ENCODE peak calls at places on chromosomes 12 and 14, in four cellular contexts. B is globus pallidus, W is substantia nigra, O is aorta. N is an unnamed sample.
A peak's percentile ranks its signal among the peaks of the same experiment; 100 is the strongest.

GRCh38 chr12:67928621-67929369 is 60.5 kb upstream of the IFNG-AS1 start:
- DNase-seq in B (no peak), W (no peak), O (no peak), N (no peak)

GRCh38 chr14:58027904-58028303 is 124.1 kb downstream of the ARMH4 start:
- DNase-seq in B (no peak), W (no peak), O (no peak), N (no peak)

GRCh38 chr14:101761881-101762529 is 496 bp downstream of the PPP2R5C start:
- DNase-seq in B (peak; percentile 30), W (no peak), O (peak; percentile 60), N (no peak)

GRCh38 chr12:48775991-48776649 is 12.8 kb downstream of the ADCY6 start:
- DNase-seq in B (no peak), W (no peak), O (no peak), N (no peak)

GRCh38 chr14:94977016-94977415 is 180.3 kb downstream of the DICER1 start:
- DNase-seq in B (no peak), W (no peak), O (no peak), N (no peak)

GRCh38 chr12:111057726-111058125 is 137.3 kb upstream of the MYL2 start:
- DNase-seq in B (no peak), W (no peak), O (no peak), N (no peak)

GRCh38 chr12:105355752-105356151 is 25.3 kb downstream of the C12orf75 start:
- DNase-seq in B (no peak), W (no peak), O (no peak), N (no peak)

GRCh38 chr12:6250343-6250742 is 50.1 kb downstream of the CD9 start:
- DNase-seq in B (no peak), W (no peak), O (peak; percentile 47), N (no peak)

GRCh38 chr14:69636051-69636639 is 24.7 kb downstream of the SUSD6 start:
- DNase-seq in B (no peak), W (no peak), O (no peak), N (peak; percentile 59)

GRCh38 chr14:43579743-43580142 is 927.3 kb downstream of the FSCB start:
- DNase-seq in B (no peak), W (no peak), O (no peak), N (no peak)

GRCh38 chr12:84201976-84202375 is 710.6 kb downstream of the SLC6A15 start:
- DNase-seq in B (no peak), W (no peak), O (no peak), N (no peak)

GRCh38 chr14:40122978-40123648 is 690.9 kb upstream of the FBXO33 start:
- DNase-seq in B (no peak), W (no peak), O (no peak), N (no peak)

GRCh38 chr12:91926810-91927209 is 218.8 kb downstream of the BTG1 start:
- DNase-seq in B (no peak), W (no peak), O (no peak), N (no peak)

GRCh38 chr14:54854181-54854580 is 48.4 kb downstream of the GCH1 start:
- DNase-seq in B (no peak), W (no peak), O (no peak), N (no peak)

GRCh38 chr14:34629657-34630529 is at the start of gene SNX6:
- DNase-seq in B (peak; percentile 86), W (peak; percentile 62), O (peak; percentile 88), N (peak; percentile 59)

GRCh38 chr14:101173698-101174521 is 270.4 kb upstream of the RTL1 start:
- DNase-seq in B (no peak), W (no peak), O (no peak), N (no peak)

GRCh38 chr12:62866451-62867082 is 68.4 kb downstream of the PPM1H start:
- DNase-seq in B (no peak), W (no peak), O (no peak), N (no peak)

GRCh38 chr14:96673706-96674105 is 123.5 kb upstream of the VRK1 start:
- DNase-seq in B (no peak), W (no peak), O (no peak), N (no peak)

GRCh38 chr14:99964979-99965378 is 100.2 kb upstream of the EVL start:
- DNase-seq in B (no peak), W (no peak), O (no peak), N (no peak)

GRCh38 chr14:89912667-89913211 is 41.8 kb downstream of the EFCAB11 start:
- DNase-seq in B (no peak), W (no peak), O (peak; percentile 64), N (no peak)

GRCh38 chr14:88630565-88630964 is 67.7 kb downstream of the ZC3H14 start:
- DNase-seq in B (no peak), W (no peak), O (no peak), N (no peak)

GRCh38 chr14:32469388-32470160 is 140.5 kb downstream of the AKAP6 start:
- DNase-seq in B (peak; percentile 81), W (no peak), O (no peak), N (no peak)

GRCh38 chr12:114141916-114142564 is 175.9 kb upstream of the RBM19 start:
- DNase-seq in B (no peak), W (no peak), O (no peak), N (no peak)

GRCh38 chr12:87216436-87216835 is 812.8 kb downstream of the C12orf50 start:
- DNase-seq in B (no peak), W (no peak), O (no peak), N (no peak)